ENCODE peak calls at places on chromosomes 12 and 14, in ten cellular contexts. V is left ventricle myocardium inferior; K is Panc1; F is GM12891; W is B cell; N is stimulated activated CD8-positive, alpha-beta memory T cell treated with anti-CD3 and anti-CD28 coated beads, Interleukin-15, amount 100 ng/mL, for 24 hours; I is activated CD4-positive, alpha-beta memory T cell treated with anti-CD3 and anti-CD28 coated beads, Interleukin-2, amount 10 ng/mL, durations not matched to agents 7 days and 5 days; C is uterus; E is ovary; A is CD4-positive, alpha-beta T cell. X is an unnamed sample.

GRCh38 chr12:24039113-24039525 is 89.6 kb upstream of the SOX5 start:
- DNase-seq in I (no peak), E (no peak), N (no peak), W (no peak), A (no peak), F (no peak), C (no peak), V (no peak), K (no peak), X (no peak)

GRCh38 chr14:22289570-22289969 is 299.5 kb downstream of the DAD1 start:
- DNase-seq in K (no peak), E (no peak), A (no peak), W (no peak), C (no peak), F (no peak), I (no peak), V (no peak), N (no peak), X (no peak)

GRCh38 chr14:75871181-75871880 is 110.5 kb downstream of the TGFB3 start:
- DNase-seq in I (no peak), V (no peak), K (no peak), E (no peak), A (no peak), N (no peak), W (no peak), F (no peak), C (no peak), X (no peak)

GRCh38 chr14:37124617-37125016 is 47.8 kb downstream of the SLC25A21 start:
- DNase-seq in E (no peak), V (no peak), C (no peak), N (no peak), F (no peak), W (no peak), A (no peak), I (no peak), K (no peak), X (no peak)

GRCh38 chr14:99792551-99793212 is 531 bp upstream of the EML1 start:
- DNase-seq in C (no peak), E (peak; percentile 39), K (no peak), F (no peak), V (peak; percentile 39), I (no peak), W (no peak), N (no peak), A (no peak), X (peak; percentile 51)

GRCh38 chr14:82872494-82872893 is 1338.8 kb upstream of the SEL1L start:
- DNase-seq in K (no peak), C (no peak), F (no peak), V (no peak), E (no peak), I (no peak), N (no peak), W (no peak), A (no peak), X (no peak)

GRCh38 chr14:35332517-35333346 is 40.5 kb downstream of the PSMA6 start:
- DNase-seq in N (no peak), I (peak; percentile 67), C (no peak), F (no peak), W (no peak), V (no peak), A (no peak), E (no peak), K (no peak), X (no peak)

GRCh38 chr12:27095346-27095745 is 13.0 kb upstream of the C12orf71 start:
- DNase-seq in V (no peak), W (no peak), F (no peak), N (no peak), C (no peak), K (no peak), I (no peak), E (no peak), A (no peak), X (no peak)

GRCh38 chr14:77067632-77068514 is 30.2 kb upstream of the CIPC start:
- DNase-seq in C (peak; percentile 72), I (peak; percentile 66), F (no peak), K (peak; percentile 22), W (peak; percentile 55), A (peak; percentile 40), E (peak; percentile 61), V (peak; percentile 63), N (no peak), X (peak; percentile 71)

GRCh38 chr12:78402366-78403134 is 462.0 kb upstream of the SYT1 start:
- DNase-seq in W (no peak), A (no peak), F (no peak), C (no peak), E (no peak), K (no peak), V (no peak), N (no peak), I (no peak), X (no peak)

GRCh38 chr12:14810167-14810952 is 3.6 kb downstream of the SMCO3 start:
- DNase-seq in W (no peak), C (no peak), V (no peak), K (no peak), A (no peak), N (no peak), E (no peak), F (no peak), I (no peak), X (no peak)

X was measured in left lobe of liver.